ENCODE peak calls at places on chromosomes 3 and 15, in four cellular contexts. Z is H9, A is neuronal stem cell, Q is mesenchymal stem cell. U is an unnamed sample.

GRCh38 chr15:68032672-68033071 is 21.4 kb upstream of the PIAS1 start:
- DNase-seq in Z (no peak), A (no peak), Q (no peak), U (no peak)

GRCh38 chr15:33068531-33068990 is 126.0 kb downstream of the FMN1 start:
- DNase-seq in Z (peak; percentile 53), A (no peak), Q (peak; percentile 17), U (peak; percentile 79)

GRCh38 chr3:45084820-45085816 is 59.0 kb downstream of the CLEC3B start:
- DNase-seq in Z (no peak), A (no peak), Q (peak; percentile 92), U (peak; percentile 69)

GRCh38 chr3:126337980-126338651 is 19.1 kb downstream of the KLF15 start:
- DNase-seq in Z (no peak), A (no peak), Q (no peak), U (no peak)

GRCh38 chr3:20140881-20141280 is 45.1 kb downstream of the SGO1 start:
- DNase-seq in Z (no peak), A (no peak), Q (no peak), U (no peak)

GRCh38 chr3:114706591-114707224 is 412.9 kb downstream of the TIGIT start:
- DNase-seq in Z (no peak), A (no peak), Q (peak; percentile 38), U (peak; percentile 32)

GRCh38 chr3:105430460-105430859 is 63.8 kb downstream of the ALCAM start:
- DNase-seq in Z (no peak), A (no peak), Q (no peak), U (no peak)

GRCh38 chr3:196314597-196314996 is 3.4 kb downstream of the DYNLT2B start:
- DNase-seq in Z (no peak), A (no peak), Q (no peak), U (no peak)

GRCh38 chr3:28859897-28860296 is 421.0 kb upstream of the RBMS3 start:
- DNase-seq in Z (no peak), A (no peak), Q (no peak), U (no peak)

GRCh38 chr15:66881173-66881905 is 179.3 kb downstream of the SMAD6 start:
- DNase-seq in Z (no peak), A (no peak), Q (no peak), U (no peak)

GRCh38 chr3:30300844-30301243 is 305.6 kb upstream of the TGFBR2 start:
- DNase-seq in Z (no peak), A (no peak), Q (no peak), U (no peak)

GRCh38 chr15:57626713-57627440 is 35.2 kb downstream of the MYZAP start:
- DNase-seq in Z (no peak), A (no peak), Q (no peak), U (no peak)

GRCh38 chr3:194687638-194688206 is 2.0 kb downstream of the FAM43A start:
- DNase-seq in Z (peak; percentile 94), A (peak; percentile 82), Q (peak; percentile 86), U (peak; percentile 82)

GRCh38 chr3:128231596-128231995 is 78.3 kb downstream of the EEFSEC start:
- DNase-seq in Z (peak; percentile 19), A (no peak), Q (no peak), U (no peak)

GRCh38 chr3:138465927-138466326 is 31.5 kb downstream of the ESYT3 start:
- DNase-seq in Z (no peak), A (no peak), Q (no peak), U (no peak)

GRCh38 chr3:17420668-17421067 is 321.8 kb downstream of the TBC1D5 start:
- DNase-seq in Z (no peak), A (no peak), Q (peak; percentile 66), U (no peak)

GRCh38 chr3:130900959-130901358 is 7.1 kb downstream of the ATP2C1 start:
- DNase-seq in Z (no peak), A (no peak), Q (no peak), U (no peak)

GRCh38 chr15:63013052-63013808 is 29.3 kb upstream of the TPM1 start:
- DNase-seq in Z (no peak), A (no peak), Q (peak; percentile 67), U (no peak)

GRCh38 chr15:94026458-94026967 is 204.8 kb upstream of the MCTP2 start:
- DNase-seq in Z (no peak), A (no peak), Q (peak; percentile 77), U (no peak)

GRCh38 chr3:127556565-127556964 is 34.0 kb downstream of the TPRA1 start:
- DNase-seq in Z (peak; percentile 65), A (no peak), Q (no peak), U (no peak)

GRCh38 chr15:73321496-73322344 is 47.0 kb downstream of the HCN4 start:
- DNase-seq in Z (no peak), A (no peak), Q (no peak), U (no peak)

GRCh38 chr3:180142041-180142440 is 105.3 kb upstream of the PEX5L start:
- DNase-seq in Z (no peak), A (no peak), Q (no peak), U (no peak)

GRCh38 chr3:64666171-64666581 is 21.6 kb downstream of the ADAMTS9 start:
- DNase-seq in Z (no peak), A (no peak), Q (no peak), U (no peak)

GRCh38 chr15:72737723-72738122 is 45.8 kb downstream of the ADPGK start:
- DNase-seq in Z (no peak), A (no peak), Q (no peak), U (no peak)

GRCh38 chr3:116445291-116445841 is at the start of gene LSAMP:
- DNase-seq in Z (peak; percentile 81), A (peak; percentile 78), Q (peak; percentile 60), U (no peak)

GRCh38 chr15:40114218-40114617 is 5.5 kb upstream of the BMF start:
- DNase-seq in Z (no peak), A (no peak), Q (no peak), U (no peak)

GRCh38 chr3:63343674-63344073 is 65.6 kb downstream of the SYNPR start:
- DNase-seq in Z (peak; percentile 77), A (no peak), Q (peak; percentile 89), U (peak; percentile 65)

GRCh38 chr3:63050548-63050947 is 175.3 kb upstream of the CADPS start:
- DNase-seq in Z (no peak), A (no peak), Q (no peak), U (no peak)

GRCh38 chr3:56783644-56784451 is 17.9 kb downstream of the ARHGEF3 start:
- DNase-seq in Z (no peak), A (no peak), Q (peak; percentile 41), U (peak; percentile 14)

GRCh38 chr3:69085543-69086132 is 901 bp downstream of the ARL6IP5 start:
- DNase-seq in Z (no peak), A (no peak), Q (peak; percentile 54), U (no peak)

GRCh38 chr15:68304611-68305337 is 27.2 kb downstream of the FEM1B start:
- DNase-seq in Z (peak; percentile 77), A (no peak), Q (no peak), U (no peak)

GRCh38 chr3:65080432-65080831 is 392.6 kb upstream of the ADAMTS9 start:
- DNase-seq in Z (no peak), A (no peak), Q (no peak), U (no peak)

GRCh38 chr3:54776601-54777000 is 151.3 kb downstream of the LRTM1 start:
- DNase-seq in Z (no peak), A (no peak), Q (no peak), U (no peak)

GRCh38 chr3:107668963-107669362 is 146.2 kb downstream of the BBX start:
- DNase-seq in Z (no peak), A (no peak), Q (no peak), U (no peak)

GRCh38 chr15:70012895-70013294 is 84.8 kb downstream of the TLE3 start:
- DNase-seq in Z (no peak), A (no peak), Q (no peak), U (no peak)

GRCh38 chr15:63447277-63447676 is 57.1 kb upstream of the USP3 start:
- DNase-seq in Z (no peak), A (no peak), Q (no peak), U (no peak)

GRCh38 chr3:50345586-50345985 is at the start of gene ZMYND10:
- DNase-seq in Z (peak; percentile 87), A (peak; percentile 68), Q (no peak), U (peak; percentile 88)
- H2AFZ ChIP-seq in Z (no peak within 1 kb of the TSS), A (peak within 1 kb of the TSS; percentile 78), Q (peak within 1 kb of the TSS; percentile 72), U (peak within 1 kb of the TSS; percentile 28)

DNA sequence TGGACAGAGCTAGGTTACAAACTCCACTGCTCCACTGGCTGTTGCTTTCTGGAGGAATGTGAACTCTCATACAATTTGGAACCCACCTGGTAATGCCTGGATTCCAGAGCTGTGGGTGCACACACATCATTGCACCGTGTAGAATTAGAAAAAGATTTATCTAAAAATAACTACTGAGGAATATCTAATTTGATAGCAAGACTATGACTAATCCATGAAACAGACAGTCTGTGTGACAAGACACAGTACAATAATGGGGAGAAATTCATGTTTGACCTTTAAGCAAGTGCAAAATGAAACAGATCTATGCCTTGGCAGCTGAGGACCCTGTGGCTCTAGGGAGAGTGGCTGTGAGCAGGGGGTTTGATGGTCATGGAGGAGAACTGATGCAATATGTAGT is 7.9 kb upstream of the DOCK3 start:
- DNase-seq in Z (no peak), A (no peak), Q (no peak), U (no peak)
- H2BK12ac ChIP-seq in Z (no peak overlapping the region), A (no peak overlapping the region), Q (no peak overlapping the region), U (no peak overlapping the region)

GRCh38 chr15:90932660-90932991 is 277 bp upstream of the HDDC3 start:
- DNase-seq in Z (no peak), A (no peak), Q (no peak), U (no peak)

GRCh38 chr15:90934949-90935751 is at the start of gene UNC45A:
- DNase-seq in Z (peak; percentile 95), A (peak; percentile 88), Q (peak; percentile 89), U (peak; percentile 94)

GRCh38 chr15:90934256-90934948 is 683 bp upstream of the UNC45A start:
- DNase-seq in Z (peak; percentile 94), A (peak; percentile 77), Q (peak; percentile 84), U (peak; percentile 89)

GRCh38 chr15:90931737-90932659 is at the start of gene HDDC3:
- DNase-seq in Z (peak; percentile 91), A (peak; percentile 86), Q (peak; percentile 86), U (peak; percentile 92)

DNA sequence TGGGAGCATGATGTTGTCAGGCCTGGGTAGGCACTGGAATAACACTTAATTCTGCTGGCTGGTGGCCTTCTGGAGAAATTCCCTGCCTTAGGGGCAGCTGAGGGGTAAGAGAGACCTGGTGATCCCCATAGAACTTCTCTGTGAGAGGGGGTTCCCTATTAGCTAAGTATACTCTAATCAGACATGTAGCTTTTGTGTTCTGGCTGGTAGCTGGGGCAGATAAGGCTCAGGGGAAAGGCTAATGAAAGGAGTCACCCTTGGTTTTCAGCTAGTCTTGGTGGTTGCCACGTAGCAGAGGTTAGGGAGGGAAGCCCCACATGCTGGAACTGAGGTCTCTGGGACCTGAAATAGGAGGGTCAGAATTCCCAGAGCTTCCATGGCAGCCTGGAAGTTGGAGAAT is 961 bp upstream of the HDDC3 start:
- DNase-seq in Z (no peak), A (no peak), Q (no peak), U (no peak)
- H2AFZ ChIP-seq in Z (no peak overlapping the region), A (peak overlapping the region; percentile 86), Q (no peak overlapping the region), U (no peak overlapping the region)

DNA sequence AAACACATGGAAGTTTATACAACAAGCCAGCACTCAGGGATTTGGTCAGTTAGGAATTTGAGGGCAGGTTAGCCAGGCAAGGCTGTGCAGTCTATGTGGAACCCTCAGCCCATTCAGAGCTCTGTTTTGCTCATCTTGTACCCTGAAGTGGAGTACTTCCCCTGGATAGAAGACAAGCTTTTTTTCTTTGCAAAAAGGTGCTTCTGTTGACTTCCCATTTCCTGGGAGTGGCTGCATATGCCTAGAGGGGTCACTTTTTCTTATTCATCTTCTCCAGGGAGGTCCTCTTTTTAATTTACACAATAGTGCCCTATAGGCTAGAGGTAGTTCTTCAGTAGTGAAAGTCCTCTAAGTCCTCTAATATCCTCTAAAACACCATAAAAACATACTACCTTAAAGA is 225.0 kb upstream of the P2RY1 start:
- DNase-seq in Z (peak; percentile 34), A (no peak), Q (no peak), U (no peak)
- H2BK12ac ChIP-seq in Z (no peak overlapping the region), A (no peak overlapping the region), Q (no peak overlapping the region), U (no peak overlapping the region)

U was measured in trophoblast cell.